ENCODE peak calls at places on chromosomes 4 and X, in six cellular contexts. One of them, this sample, is unnamed.

GRCh38 chrX:17706676-17707075 is 30.6 kb upstream of the SCML1 start:
- DNase-seq in mesendoderm: peak; percentile 56
- DNase-seq in H1: no peak
- DNase-seq in IMR-90: peak; percentile 83
- DNase-seq in H9: no peak
- DNase-seq in neuronal stem cell: no peak
- DNase-seq in this sample: peak; percentile 72

GRCh38 chrX:97639526-97639925 is 755.8 kb downstream of the RPA4 start:
- DNase-seq in H1: peak; percentile 46
- DNase-seq in neuronal stem cell: peak; percentile 36
- DNase-seq in mesendoderm: peak; percentile 73
- DNase-seq in IMR-90: no peak
- DNase-seq in H9: peak; percentile 88
- DNase-seq in this sample: no peak

GRCh38 chr4:177446571-177446970 is 4.3 kb upstream of the AGA start:
- DNase-seq in mesendoderm: no peak
- DNase-seq in IMR-90: no peak
- DNase-seq in neuronal stem cell: no peak
- DNase-seq in H1: no peak
- DNase-seq in H9: no peak
- DNase-seq in this sample: no peak

GRCh38 chr4:40840985-40841571 is 91.3 kb downstream of the NSUN7 start:
- DNase-seq in mesendoderm: peak; percentile 99
- DNase-seq in H9: peak; percentile 96
- DNase-seq in H1: peak; percentile 97
- DNase-seq in neuronal stem cell: peak; percentile 83
- DNase-seq in IMR-90: peak; percentile 90
- DNase-seq in this sample: peak; percentile 89

GRCh38 chrX:320126-320783 is 1.7 kb upstream of the GTPBP6 start:
- DNase-seq in H1: no peak
- DNase-seq in neuronal stem cell: no peak
- DNase-seq in mesendoderm: no peak
- DNase-seq in IMR-90: peak; percentile 10
- DNase-seq in H9: no peak
- DNase-seq in this sample: peak; percentile 28

GRCh38 chrX:111040377-111041017 is 55.5 kb upstream of the PAK3 start:
- DNase-seq in H9: no peak
- DNase-seq in H1: no peak
- DNase-seq in neuronal stem cell: no peak
- DNase-seq in IMR-90: peak; percentile 36
- DNase-seq in mesendoderm: no peak
- DNase-seq in this sample: peak; percentile 0

GRCh38 chrX:275967-276587 is 5.1 kb upstream of the PLCXD1 start:
- DNase-seq in H9: peak; percentile 88
- DNase-seq in H1: peak; percentile 87
- DNase-seq in neuronal stem cell: peak; percentile 56
- DNase-seq in IMR-90: peak; percentile 37
- DNase-seq in mesendoderm: peak; percentile 88
- DNase-seq in this sample: peak; percentile 70

GRCh38 chr4:10456270-10457254 is 664 bp downstream of the ZNF518B start:
- DNase-seq in mesendoderm: peak; percentile 76
- DNase-seq in H9: peak; percentile 54
- DNase-seq in neuronal stem cell: no peak
- DNase-seq in IMR-90: peak; percentile 56
- DNase-seq in H1: peak; percentile 71
- DNase-seq in this sample: peak; percentile 74

GRCh38 chrX:150074175-150074574 is 135.9 kb upstream of the EOLA2 start:
- DNase-seq in H1: no peak
- DNase-seq in IMR-90: peak; percentile 40
- DNase-seq in mesendoderm: no peak
- DNase-seq in H9: no peak
- DNase-seq in neuronal stem cell: no peak
- DNase-seq in this sample: no peak

GRCh38 chr4:187416236-187416635 is 579.3 kb upstream of the ZFP42 start:
- DNase-seq in neuronal stem cell: no peak
- DNase-seq in H1: no peak
- DNase-seq in mesendoderm: no peak
- DNase-seq in H9: no peak
- DNase-seq in IMR-90: no peak
- DNase-seq in this sample: peak; percentile 55

GRCh38 chr4:159444668-159445067 is 341.8 kb downstream of the RAPGEF2 start:
- DNase-seq in neuronal stem cell: no peak
- DNase-seq in H1: no peak
- DNase-seq in H9: no peak
- DNase-seq in IMR-90: peak; percentile 30
- DNase-seq in mesendoderm: peak; percentile 44
- DNase-seq in this sample: peak; percentile 42

GRCh38 chr4:94516067-94516466 is 64.3 kb downstream of the PDLIM5 start:
- DNase-seq in neuronal stem cell: no peak
- DNase-seq in H1: no peak
- DNase-seq in IMR-90: peak; percentile 95
- DNase-seq in mesendoderm: peak; percentile 27
- DNase-seq in H9: no peak
- DNase-seq in this sample: peak; percentile 71

GRCh38 chrX:40012039-40012799 is 85.5 kb downstream of the BCOR start:
- DNase-seq in neuronal stem cell: no peak
- DNase-seq in H9: peak; percentile 38
- DNase-seq in IMR-90: peak; percentile 71
- DNase-seq in H1: peak; percentile 50
- DNase-seq in mesendoderm: no peak
- DNase-seq in this sample: peak; percentile 90

GRCh38 chrX:150363561-150364346 is 637 bp downstream of the MAMLD1 start:
- DNase-seq in neuronal stem cell: no peak
- DNase-seq in IMR-90: peak; percentile 29
- DNase-seq in H1: peak; percentile 50
- DNase-seq in H9: peak; percentile 34
- DNase-seq in mesendoderm: peak; percentile 34
- DNase-seq in this sample: peak; percentile 50

DNA sequence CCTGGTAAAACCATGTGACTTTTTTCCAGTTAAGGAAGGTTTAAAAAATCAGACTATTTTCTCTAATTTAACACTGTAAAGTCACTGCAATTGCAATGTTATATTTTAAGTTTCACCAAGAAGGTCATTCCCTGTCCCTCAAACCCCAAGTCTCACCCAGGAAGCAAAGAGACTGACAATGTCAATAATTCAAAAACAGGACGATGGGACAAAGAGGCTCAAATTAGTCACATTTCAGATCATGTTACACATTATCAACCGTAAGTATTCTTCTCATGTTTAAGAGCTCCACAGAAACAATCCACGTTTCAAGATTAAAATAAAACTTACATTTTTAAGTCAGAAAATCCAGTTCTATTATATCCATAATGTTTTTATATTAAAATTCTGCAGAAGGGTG is 13.2 kb downstream of the SHISA3 start:
- DNase-seq in neuronal stem cell: no peak
- DNase-seq in mesendoderm: no peak
- DNase-seq in H9: no peak
- DNase-seq in IMR-90: no peak
- DNase-seq in H1: no peak
- DNase-seq in this sample: no peak
- H3K4ac ChIP-seq in neuronal stem cell: no peak overlapping the region
- H3K4ac ChIP-seq in mesendoderm: no peak overlapping the region
- H3K4ac ChIP-seq in H9: no peak overlapping the region
- H3K4ac ChIP-seq in IMR-90: peak overlapping the region; percentile 58
- H3K4ac ChIP-seq in H1: no peak overlapping the region
- H3K4ac ChIP-seq in this sample: no peak overlapping the region

DNA sequence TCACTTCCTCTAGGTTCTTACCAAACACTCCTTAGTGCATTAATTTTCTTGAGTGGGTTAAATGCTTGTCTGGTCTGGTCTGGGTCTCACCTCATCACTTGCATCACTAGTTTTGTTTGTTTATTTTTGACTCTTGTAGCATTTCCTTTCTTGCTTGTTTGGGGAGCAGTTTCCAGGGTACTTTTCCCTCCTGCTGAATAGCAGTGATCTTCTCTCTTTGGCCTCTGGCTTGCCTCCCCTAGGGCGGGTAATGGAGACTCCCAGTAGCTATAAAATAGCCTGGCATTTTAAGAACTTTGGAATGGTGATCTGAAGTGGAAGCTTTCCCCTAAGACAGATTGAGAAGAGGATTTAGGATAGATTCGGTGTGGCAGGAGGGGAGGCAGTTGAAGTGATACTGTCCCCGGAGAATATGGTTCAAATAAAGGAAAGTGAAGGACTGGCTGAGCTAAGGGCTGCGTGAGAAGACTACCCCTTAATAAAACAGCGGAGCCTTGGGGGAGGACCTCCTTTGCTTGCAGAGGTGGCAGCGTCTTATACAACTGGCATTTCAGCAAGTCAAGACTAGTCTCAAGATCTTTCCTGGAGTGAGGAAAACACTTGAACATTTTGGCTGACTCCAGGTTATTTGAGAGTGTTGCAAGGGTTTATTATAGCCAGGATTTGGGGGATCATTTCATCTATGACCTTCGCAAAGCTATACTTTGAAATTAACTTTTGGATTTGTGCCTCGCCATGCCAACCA is 190.6 kb downstream of the FRAS1 start:
- DNase-seq in H1: no peak
- DNase-seq in IMR-90: no peak
- DNase-seq in neuronal stem cell: no peak
- DNase-seq in H9: no peak
- DNase-seq in mesendoderm: peak; percentile 34
- DNase-seq in this sample: no peak
- H2BK15ac ChIP-seq in H1: no peak overlapping the region
- H2BK15ac ChIP-seq in IMR-90: no peak overlapping the region
- H2BK15ac ChIP-seq in neuronal stem cell: no peak overlapping the region
- H2BK15ac ChIP-seq in H9: no peak overlapping the region
- H2BK15ac ChIP-seq in mesendoderm: no peak overlapping the region
- H2BK15ac ChIP-seq in this sample: no peak overlapping the region

GRCh38 chr4:113637823-113638691 is 123.5 kb downstream of the CAMK2D start:
- DNase-seq in H9: no peak
- DNase-seq in H1: no peak
- DNase-seq in neuronal stem cell: no peak
- DNase-seq in mesendoderm: no peak
- DNase-seq in IMR-90: no peak
- DNase-seq in this sample: no peak

GRCh38 chr4:113636438-113636818 is 125.1 kb downstream of the CAMK2D start:
- DNase-seq in neuronal stem cell: no peak
- DNase-seq in H1: no peak
- DNase-seq in mesendoderm: peak; percentile 54
- DNase-seq in IMR-90: no peak
- DNase-seq in H9: no peak
- DNase-seq in this sample: no peak

GRCh38 chr4:113635739-113636437 is 125.7 kb downstream of the CAMK2D start:
- DNase-seq in mesendoderm: no peak
- DNase-seq in IMR-90: peak; percentile 86
- DNase-seq in H9: no peak
- DNase-seq in neuronal stem cell: no peak
- DNase-seq in H1: no peak
- DNase-seq in this sample: no peak

GRCh38 chr4:113637363-113637762 is 124.2 kb downstream of the CAMK2D start:
- DNase-seq in mesendoderm: no peak
- DNase-seq in H1: no peak
- DNase-seq in H9: no peak
- DNase-seq in IMR-90: peak; percentile 77
- DNase-seq in neuronal stem cell: no peak
- DNase-seq in this sample: no peak

GRCh38 chr4:113636877-113637276 is 124.7 kb downstream of the CAMK2D start:
- DNase-seq in neuronal stem cell: no peak
- DNase-seq in mesendoderm: peak; percentile 60
- DNase-seq in H9: no peak
- DNase-seq in IMR-90: peak; percentile 62
- DNase-seq in H1: no peak
- DNase-seq in this sample: peak; percentile 44
- H3K23ac ChIP-seq in neuronal stem cell: no peak overlapping the region
- H3K23ac ChIP-seq in mesendoderm: no peak overlapping the region
- H3K23ac ChIP-seq in H9: no peak overlapping the region
- H3K23ac ChIP-seq in IMR-90: no peak overlapping the region
- H3K23ac ChIP-seq in H1: no peak overlapping the region
- H3K23ac ChIP-seq in this sample: no peak overlapping the region

GRCh38 chr4:147747787-147748454 is 16.0 kb downstream of the ARHGAP10 start:
- DNase-seq in mesendoderm: no peak
- DNase-seq in H9: no peak
- DNase-seq in neuronal stem cell: no peak
- DNase-seq in H1: no peak
- DNase-seq in IMR-90: no peak
- DNase-seq in this sample: no peak
- H3K4ac ChIP-seq in mesendoderm: no peak overlapping the region
- H3K4ac ChIP-seq in H9: no peak overlapping the region
- H3K4ac ChIP-seq in neuronal stem cell: no peak overlapping the region
- H3K4ac ChIP-seq in H1: no peak overlapping the region
- H3K4ac ChIP-seq in IMR-90: no peak overlapping the region
- H3K4ac ChIP-seq in this sample: no peak overlapping the region

DNA sequence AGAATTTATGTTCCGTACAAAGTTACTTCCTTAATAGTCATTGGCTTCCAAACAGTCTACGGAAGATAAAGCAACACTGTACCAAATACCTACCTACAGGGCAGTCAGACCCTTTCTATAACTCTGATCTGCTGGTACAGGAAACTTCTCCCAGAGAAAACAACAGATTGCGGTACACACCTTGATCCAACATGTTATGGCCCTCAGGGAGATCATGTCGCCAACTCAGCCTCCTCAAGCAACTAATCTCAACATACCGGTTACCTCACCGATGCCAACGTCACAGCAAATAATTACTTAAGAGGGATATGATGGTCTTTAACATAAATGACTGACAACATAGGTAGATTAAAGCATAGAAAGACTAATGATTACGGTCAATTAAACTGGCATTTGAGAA is 70.4 kb downstream of the RFC1 start:
- DNase-seq in IMR-90: no peak
- DNase-seq in neuronal stem cell: no peak
- DNase-seq in H1: no peak
- DNase-seq in mesendoderm: no peak
- DNase-seq in H9: no peak
- DNase-seq in this sample: no peak
- H2BK15ac ChIP-seq in IMR-90: no peak overlapping the region
- H2BK15ac ChIP-seq in neuronal stem cell: no peak overlapping the region
- H2BK15ac ChIP-seq in H1: no peak overlapping the region
- H2BK15ac ChIP-seq in mesendoderm: no peak overlapping the region
- H2BK15ac ChIP-seq in H9: no peak overlapping the region
- H2BK15ac ChIP-seq in this sample: no peak overlapping the region

GRCh38 chr4:163892417-163892816 is 397.9 kb downstream of the TMA16 start:
- DNase-seq in H9: no peak
- DNase-seq in IMR-90: no peak
- DNase-seq in mesendoderm: no peak
- DNase-seq in H1: no peak
- DNase-seq in neuronal stem cell: no peak
- DNase-seq in this sample: no peak

GRCh38 chr4:163901305-163901704 is 406.8 kb downstream of the TMA16 start:
- DNase-seq in H1: no peak
- DNase-seq in neuronal stem cell: no peak
- DNase-seq in mesendoderm: peak; percentile 8
- DNase-seq in H9: no peak
- DNase-seq in IMR-90: no peak
- DNase-seq in this sample: no peak

DNA sequence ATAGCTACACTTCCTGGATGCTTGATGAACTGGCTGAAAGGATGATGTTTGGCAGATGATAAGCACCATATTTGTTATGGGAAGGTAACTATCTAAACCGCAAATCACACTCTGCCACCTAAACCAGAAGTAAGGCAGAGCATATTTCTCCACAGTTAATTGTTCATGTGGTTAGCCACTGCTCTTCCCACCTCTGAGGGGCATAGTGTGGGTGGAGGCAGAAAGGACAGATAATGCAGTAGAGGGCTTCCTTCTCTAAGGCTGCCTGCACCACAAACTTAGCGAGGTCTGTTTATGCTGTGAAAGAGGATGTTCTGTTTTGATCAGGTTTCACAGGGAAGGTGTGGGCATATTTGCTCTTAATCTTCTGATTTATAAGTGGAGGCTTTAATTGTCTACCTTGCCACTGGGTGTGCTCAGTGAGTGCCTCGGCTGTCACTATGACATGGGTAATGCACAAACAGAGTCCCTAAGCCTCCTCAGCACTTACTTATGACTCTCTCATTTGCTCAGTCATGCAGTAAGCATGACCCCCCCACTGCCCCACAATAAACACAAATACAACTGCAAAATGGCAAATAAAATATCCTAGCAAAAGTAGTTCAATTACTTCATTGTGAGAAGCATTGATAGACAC is 401.0 kb downstream of the TMA16 start:
- DNase-seq in H1: no peak
- DNase-seq in H9: no peak
- DNase-seq in mesendoderm: no peak
- DNase-seq in IMR-90: no peak
- DNase-seq in neuronal stem cell: no peak
- DNase-seq in this sample: no peak
- H3K23ac ChIP-seq in H1: no peak overlapping the region
- H3K23ac ChIP-seq in H9: no peak overlapping the region
- H3K23ac ChIP-seq in mesendoderm: no peak overlapping the region
- H3K23ac ChIP-seq in IMR-90: no peak overlapping the region
- H3K23ac ChIP-seq in neuronal stem cell: no peak overlapping the region
- H3K23ac ChIP-seq in this sample: no peak overlapping the region